ENCODE peak calls at places on chromosomes 6 and 20, in six cellular contexts. One of them, this sample, is unnamed.
A peak's percentile ranks its signal among the peaks of the same experiment; 100 is the strongest.

GRCh38 chr6:119536666-119537065 is 187.1 kb upstream of the MAN1A1 start:
- DNase-seq in trophoblast cell: no peak
- DNase-seq in mesenchymal stem cell: no peak
- DNase-seq in H1: no peak
- DNase-seq in neuronal stem cell: no peak
- DNase-seq in IMR-90: no peak
- DNase-seq in this sample: no peak

GRCh38 chr6:27630727-27631613 is 158.1 kb upstream of the ZNF184 start:
- DNase-seq in H1: peak; percentile 98
- DNase-seq in trophoblast cell: peak; percentile 90
- DNase-seq in neuronal stem cell: peak; percentile 74
- DNase-seq in IMR-90: peak; percentile 47
- DNase-seq in mesenchymal stem cell: peak; percentile 60
- DNase-seq in this sample: peak; percentile 92

GRCh38 chr20:58709703-58710039 is 17.1 kb downstream of the NPEPL1 start:
- DNase-seq in H1: no peak
- DNase-seq in IMR-90: no peak
- DNase-seq in trophoblast cell: no peak
- DNase-seq in mesenchymal stem cell: no peak
- DNase-seq in neuronal stem cell: no peak
- DNase-seq in this sample: no peak

GRCh38 chr6:168122521-168122920 is 43.5 kb upstream of the FRMD1 start:
- DNase-seq in trophoblast cell: no peak
- DNase-seq in H1: no peak
- DNase-seq in mesenchymal stem cell: no peak
- DNase-seq in IMR-90: no peak
- DNase-seq in neuronal stem cell: no peak
- DNase-seq in this sample: no peak

GRCh38 chr6:111210074-111210729 is 122.9 kb downstream of the SLC16A10 start:
- DNase-seq in neuronal stem cell: peak; percentile 47
- DNase-seq in IMR-90: peak; percentile 57
- DNase-seq in trophoblast cell: peak; percentile 84
- DNase-seq in H1: peak; percentile 49
- DNase-seq in mesenchymal stem cell: peak; percentile 66
- DNase-seq in this sample: peak; percentile 75

GRCh38 chr6:53359843-53360834 is 11.4 kb upstream of the ELOVL5 start:
- DNase-seq in IMR-90: peak; percentile 13
- DNase-seq in H1: no peak
- DNase-seq in trophoblast cell: peak; percentile 74
- DNase-seq in neuronal stem cell: no peak
- DNase-seq in mesenchymal stem cell: peak; percentile 56
- DNase-seq in this sample: peak; percentile 69

GRCh38 chr6:146367061-146367460 is 176.6 kb upstream of the RAB32 start:
- DNase-seq in mesenchymal stem cell: no peak
- DNase-seq in trophoblast cell: no peak
- DNase-seq in IMR-90: no peak
- DNase-seq in H1: no peak
- DNase-seq in neuronal stem cell: no peak
- DNase-seq in this sample: no peak

GRCh38 chr6:22601941-22602340 is 32.6 kb downstream of the HDGFL1 start:
- DNase-seq in neuronal stem cell: no peak
- DNase-seq in trophoblast cell: no peak
- DNase-seq in IMR-90: no peak
- DNase-seq in H1: no peak
- DNase-seq in mesenchymal stem cell: no peak
- DNase-seq in this sample: no peak

GRCh38 chr6:113953346-113953745 is 17.6 kb downstream of the HDAC2 start:
- DNase-seq in neuronal stem cell: no peak
- DNase-seq in IMR-90: peak; percentile 50
- DNase-seq in H1: no peak
- DNase-seq in mesenchymal stem cell: no peak
- DNase-seq in trophoblast cell: no peak
- DNase-seq in this sample: no peak

GRCh38 chr6:117346142-117346930 is 79.4 kb downstream of the ROS1 start:
- DNase-seq in neuronal stem cell: no peak
- DNase-seq in trophoblast cell: peak; percentile 65
- DNase-seq in IMR-90: peak; percentile 28
- DNase-seq in H1: no peak
- DNase-seq in mesenchymal stem cell: peak; percentile 43
- DNase-seq in this sample: peak; percentile 13

GRCh38 chr6:21309791-21310190 is 283.8 kb upstream of the SOX4 start:
- DNase-seq in neuronal stem cell: no peak
- DNase-seq in trophoblast cell: no peak
- DNase-seq in mesenchymal stem cell: no peak
- DNase-seq in H1: no peak
- DNase-seq in IMR-90: no peak
- DNase-seq in this sample: no peak

GRCh38 chr20:53660078-53660909 is 66.7 kb upstream of the ZNF217 start:
- DNase-seq in IMR-90: peak; percentile 17
- DNase-seq in mesenchymal stem cell: peak; percentile 24
- DNase-seq in trophoblast cell: no peak
- DNase-seq in H1: peak; percentile 53
- DNase-seq in neuronal stem cell: no peak
- DNase-seq in this sample: no peak

GRCh38 chr6:2448826-2449571 is 203.6 kb upstream of the GMDS start:
- DNase-seq in IMR-90: peak; percentile 89
- DNase-seq in mesenchymal stem cell: peak; percentile 68
- DNase-seq in neuronal stem cell: peak; percentile 65
- DNase-seq in H1: no peak
- DNase-seq in trophoblast cell: peak; percentile 90
- DNase-seq in this sample: peak; percentile 84

GRCh38 chr6:158654498-158654897 is 4.6 kb downstream of the SYTL3 start:
- DNase-seq in mesenchymal stem cell: peak; percentile 97
- DNase-seq in IMR-90: peak; percentile 94
- DNase-seq in trophoblast cell: peak; percentile 56
- DNase-seq in neuronal stem cell: no peak
- DNase-seq in H1: no peak
- DNase-seq in this sample: no peak

GRCh38 chr6:20875369-20875963 is 341.2 kb downstream of the CDKAL1 start:
- DNase-seq in H1: no peak
- DNase-seq in IMR-90: peak; percentile 45
- DNase-seq in trophoblast cell: no peak
- DNase-seq in neuronal stem cell: no peak
- DNase-seq in mesenchymal stem cell: peak; percentile 51
- DNase-seq in this sample: no peak

GRCh38 chr6:109308018-109308492 is 74.2 kb downstream of the CD164 start:
- DNase-seq in trophoblast cell: peak; percentile 38
- DNase-seq in H1: no peak
- DNase-seq in IMR-90: peak; percentile 63
- DNase-seq in mesenchymal stem cell: peak; percentile 69
- DNase-seq in neuronal stem cell: no peak
- DNase-seq in this sample: peak; percentile 37

GRCh38 chr6:65922049-65922448 is 215.0 kb upstream of the EYS start:
- DNase-seq in H1: no peak
- DNase-seq in trophoblast cell: no peak
- DNase-seq in neuronal stem cell: no peak
- DNase-seq in mesenchymal stem cell: no peak
- DNase-seq in IMR-90: no peak
- DNase-seq in this sample: no peak

GRCh38 chr6:157135691-157136090 is 187.6 kb downstream of the TMEM242 start:
- DNase-seq in trophoblast cell: peak; percentile 35
- DNase-seq in mesenchymal stem cell: no peak
- DNase-seq in IMR-90: peak; percentile 54
- DNase-seq in H1: no peak
- DNase-seq in neuronal stem cell: no peak
- DNase-seq in this sample: no peak

GRCh38 chr20:38260025-38260377 is 534 bp downstream of the KIAA1755 start:
- DNase-seq in IMR-90: no peak
- DNase-seq in neuronal stem cell: no peak
- DNase-seq in mesenchymal stem cell: no peak
- DNase-seq in trophoblast cell: no peak
- DNase-seq in H1: no peak
- DNase-seq in this sample: no peak
- H3K4me3 ChIP-seq in IMR-90: peak overlapping the region; percentile 43
- H3K4me3 ChIP-seq in neuronal stem cell: peak overlapping the region; percentile 72
- H3K4me3 ChIP-seq in mesenchymal stem cell: peak overlapping the region; percentile 79
- H3K4me3 ChIP-seq in trophoblast cell: peak overlapping the region; percentile 32
- H3K4me3 ChIP-seq in H1: peak overlapping the region; percentile 42
- H3K4me3 ChIP-seq in this sample: no peak overlapping the region

GRCh38 chr20:25059866-25060465 is 2.0 kb upstream of the ACSS1 start:
- DNase-seq in H1: no peak
- DNase-seq in mesenchymal stem cell: no peak
- DNase-seq in IMR-90: no peak
- DNase-seq in trophoblast cell: no peak
- DNase-seq in neuronal stem cell: no peak
- DNase-seq in this sample: no peak

GRCh38 chr20:25062841-25063240 is 4.9 kb upstream of the ACSS1 start:
- DNase-seq in IMR-90: no peak
- DNase-seq in mesenchymal stem cell: no peak
- DNase-seq in neuronal stem cell: no peak
- DNase-seq in H1: no peak
- DNase-seq in trophoblast cell: no peak
- DNase-seq in this sample: no peak

GRCh38 chr20:25059487-25059820 is 1.5 kb upstream of the ACSS1 start:
- DNase-seq in IMR-90: no peak
- DNase-seq in H1: no peak
- DNase-seq in neuronal stem cell: no peak
- DNase-seq in mesenchymal stem cell: no peak
- DNase-seq in trophoblast cell: no peak
- DNase-seq in this sample: no peak

GRCh38 chr20:25061821-25062530 is 4.0 kb upstream of the ACSS1 start:
- DNase-seq in mesenchymal stem cell: no peak
- DNase-seq in IMR-90: no peak
- DNase-seq in H1: no peak
- DNase-seq in trophoblast cell: no peak
- DNase-seq in neuronal stem cell: no peak
- DNase-seq in this sample: no peak

DNA sequence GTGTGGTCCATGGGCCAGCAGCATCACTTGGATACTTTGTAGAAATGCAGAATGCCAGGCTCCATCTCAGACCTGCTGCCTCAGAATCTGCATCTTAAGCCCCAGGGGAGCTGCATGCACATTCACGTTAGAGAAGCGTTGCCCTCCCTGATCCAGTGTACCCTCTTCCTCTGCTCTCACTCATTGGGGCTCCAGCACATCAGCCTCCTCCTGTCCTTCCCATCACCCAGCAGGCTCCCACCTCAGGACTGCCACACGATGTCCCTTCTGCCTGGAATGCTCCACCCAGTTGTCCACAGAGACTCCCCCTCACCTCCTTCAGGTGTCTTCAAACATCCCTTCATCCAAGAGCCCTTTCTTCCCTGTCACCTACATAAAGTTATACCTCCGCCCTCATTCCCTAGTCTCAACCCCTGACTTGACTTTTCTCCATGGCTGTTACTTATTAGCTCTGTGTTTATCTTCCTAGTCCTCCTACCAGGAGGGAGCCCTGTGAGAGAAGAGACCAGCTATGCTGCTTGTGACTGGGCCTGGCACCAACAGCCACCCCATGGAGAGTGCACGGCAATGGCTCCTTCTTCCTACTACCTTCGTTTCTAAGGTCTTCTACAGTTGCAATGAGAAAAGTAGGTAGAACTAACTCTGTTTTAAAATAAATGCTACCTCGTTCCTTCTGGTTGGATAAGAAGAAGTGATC is 3.3 kb upstream of the ACSS1 start:
- DNase-seq in trophoblast cell: no peak
- DNase-seq in neuronal stem cell: no peak
- DNase-seq in H1: no peak
- DNase-seq in IMR-90: no peak
- DNase-seq in mesenchymal stem cell: no peak
- DNase-seq in this sample: no peak
- H3K23ac ChIP-seq in trophoblast cell: no peak overlapping the region
- H3K23ac ChIP-seq in neuronal stem cell: no peak overlapping the region
- H3K23ac ChIP-seq in H1: no peak overlapping the region
- H3K23ac ChIP-seq in IMR-90: no peak overlapping the region
- H3K23ac ChIP-seq in mesenchymal stem cell: no peak overlapping the region
- H3K23ac ChIP-seq in this sample: no peak overlapping the region

GRCh38 chr6:32375739-32376529 is 4.2 kb upstream of the TSBP1 start:
- DNase-seq in IMR-90: no peak
- DNase-seq in neuronal stem cell: no peak
- DNase-seq in H1: no peak
- DNase-seq in mesenchymal stem cell: no peak
- DNase-seq in trophoblast cell: no peak
- DNase-seq in this sample: no peak
- H3K9ac ChIP-seq in IMR-90: no peak overlapping the region
- H3K9ac ChIP-seq in neuronal stem cell: peak overlapping the region; percentile 30
- H3K9ac ChIP-seq in H1: no peak overlapping the region
- H3K9ac ChIP-seq in mesenchymal stem cell: no peak overlapping the region
- H3K9ac ChIP-seq in trophoblast cell: no peak overlapping the region
- H3K9ac ChIP-seq in this sample: no peak overlapping the region

GRCh38 chr6:15355683-15356099 is 109.8 kb downstream of the JARID2 start:
- DNase-seq in IMR-90: peak; percentile 50
- DNase-seq in H1: no peak
- DNase-seq in trophoblast cell: no peak
- DNase-seq in mesenchymal stem cell: no peak
- DNase-seq in neuronal stem cell: no peak
- DNase-seq in this sample: no peak
- H3K4me3 ChIP-seq in IMR-90: no peak overlapping the region
- H3K4me3 ChIP-seq in H1: no peak overlapping the region
- H3K4me3 ChIP-seq in trophoblast cell: no peak overlapping the region
- H3K4me3 ChIP-seq in mesenchymal stem cell: no peak overlapping the region
- H3K4me3 ChIP-seq in neuronal stem cell: no peak overlapping the region
- H3K4me3 ChIP-seq in this sample: no peak overlapping the region

DNA sequence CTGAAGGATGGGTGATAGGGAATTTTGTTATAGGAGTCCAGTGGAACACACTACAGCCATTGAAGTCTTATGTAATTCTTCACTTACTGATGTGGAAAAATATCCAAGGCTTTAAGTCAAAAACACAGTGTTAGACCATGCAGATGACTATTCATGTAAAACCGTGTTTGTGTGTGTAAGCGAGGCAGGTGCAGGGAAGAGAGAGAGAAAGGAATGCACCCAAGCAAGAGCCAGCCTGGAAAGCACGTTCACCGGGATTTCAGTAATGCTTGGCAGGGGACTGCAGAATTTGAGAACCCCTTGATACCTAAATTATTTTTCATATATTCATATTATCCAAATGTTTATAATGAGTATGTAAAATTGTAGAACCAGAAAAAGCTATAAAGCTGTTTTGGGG is 17.9 kb downstream of the RALGAPA2 start:
- DNase-seq in H1: no peak
- DNase-seq in trophoblast cell: peak; percentile 73
- DNase-seq in IMR-90: no peak
- DNase-seq in mesenchymal stem cell: no peak
- DNase-seq in neuronal stem cell: no peak
- DNase-seq in this sample: no peak
- H3K23ac ChIP-seq in H1: no peak overlapping the region
- H3K23ac ChIP-seq in trophoblast cell: no peak overlapping the region
- H3K23ac ChIP-seq in IMR-90: no peak overlapping the region
- H3K23ac ChIP-seq in mesenchymal stem cell: no peak overlapping the region
- H3K23ac ChIP-seq in neuronal stem cell: no peak overlapping the region
- H3K23ac ChIP-seq in this sample: no peak overlapping the region

DNA sequence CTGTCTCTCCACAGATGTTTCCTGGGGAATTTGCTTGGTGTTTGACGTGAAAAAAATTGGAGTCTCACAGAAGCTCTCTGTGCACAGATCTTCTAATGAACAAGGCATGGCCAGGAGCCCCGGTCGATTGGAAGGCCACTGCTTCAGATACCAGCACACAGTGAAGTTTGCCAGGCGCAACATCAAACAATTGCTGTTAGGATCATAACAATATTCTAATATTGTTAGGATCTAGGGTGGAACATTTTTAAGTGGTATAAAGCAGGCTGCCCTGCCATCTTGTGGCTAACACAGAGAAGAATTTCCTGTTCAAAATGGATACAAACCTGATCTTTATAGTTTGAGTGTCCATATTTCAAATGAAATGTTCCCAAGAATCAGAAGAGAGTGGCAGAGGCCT is 64.1 kb downstream of the C6orf118 start:
- DNase-seq in H1: no peak
- DNase-seq in neuronal stem cell: no peak
- DNase-seq in mesenchymal stem cell: peak; percentile 7
- DNase-seq in trophoblast cell: peak; percentile 49
- DNase-seq in IMR-90: peak; percentile 2
- DNase-seq in this sample: peak; percentile 16
- H3K9ac ChIP-seq in H1: no peak overlapping the region
- H3K9ac ChIP-seq in neuronal stem cell: no peak overlapping the region
- H3K9ac ChIP-seq in mesenchymal stem cell: peak overlapping the region; percentile 3
- H3K9ac ChIP-seq in trophoblast cell: no peak overlapping the region
- H3K9ac ChIP-seq in IMR-90: no peak overlapping the region
- H3K9ac ChIP-seq in this sample: no peak overlapping the region

This sample was measured in mesendoderm.